ENCODE peak calls at places on chromosomes 5 and 9, in four cellular contexts. R, K, J and P are unnamed samples.

GRCh38 chr5:51495672-51496071 is 112.4 kb downstream of the ISL1 start:
- DNase-seq in R (no peak), K (no peak), J (peak), P (no peak)

GRCh38 chr5:558326-558725 is 34.1 kb upstream of the SLC9A3 start:
- DNase-seq in K (no peak), J (no peak), R (no peak), P (no peak)

GRCh38 chr5:83077662-83078261 is 415 bp downstream of the XRCC4 start:
- DNase-seq in R (no peak), J (peak), K (peak), P (no peak)

GRCh38 chr9:132791699-132792240 is 86.3 kb downstream of the AK8 start:
- DNase-seq in R (no peak), J (no peak), K (no peak), P (no peak)

GRCh38 chr9:126916909-126917308 is 2.3 kb downstream of the RALGPS1 start:
- DNase-seq in R (no peak), J (no peak), K (no peak), P (no peak)

GRCh38 chr9:135898634-135899407 is 8.5 kb downstream of the CAMSAP1 start:
- DNase-seq in K (no peak), R (no peak), J (peak), P (no peak)

GRCh38 chr5:179768326-179769085 is 25.3 kb upstream of the LTC4S start:
- DNase-seq in R (no peak), K (no peak), J (no peak), P (no peak)

GRCh38 chr5:53029608-53030007 is 40.5 kb downstream of the ITGA2 start:
- DNase-seq in R (no peak), J (no peak), K (no peak), P (no peak)

GRCh38 chr5:75028090-75028489 is 24.3 kb downstream of the GCNT4 start:
- DNase-seq in J (no peak), R (no peak), K (no peak), P (no peak)

GRCh38 chr5:111028865-111029264 is 42.6 kb upstream of the TSLP start:
- DNase-seq in R (no peak), J (no peak), K (no peak), P (no peak)

GRCh38 chr9:86613943-86614342 is 259.7 kb upstream of the TUT7 start:
- DNase-seq in R (no peak), K (no peak), J (no peak), P (no peak)

GRCh38 chr9:86614871-86615849 is 260.9 kb upstream of the TUT7 start:
- DNase-seq in K (peak), R (no peak), J (peak), P (no peak)
- TF ChIP-seq CTCF in K (peak), R (no peak), J (peak), P (peak)

GRCh38 chr5:15554542-15554941 is 54.6 kb downstream of the FBXL7 start:
- DNase-seq in R (no peak), J (no peak), K (no peak), P (no peak)
- TF ChIP-seq CTCF in R (no peak), J (no peak), K (no peak), P (no peak)

GRCh38 chr5:170896779-170897178 is 35.0 kb downstream of the RANBP17 start:
- DNase-seq in J (peak), R (no peak), K (peak), P (peak)
- TF ChIP-seq CTCF in J (peak), R (no peak), K (peak), P (peak)

DNA sequence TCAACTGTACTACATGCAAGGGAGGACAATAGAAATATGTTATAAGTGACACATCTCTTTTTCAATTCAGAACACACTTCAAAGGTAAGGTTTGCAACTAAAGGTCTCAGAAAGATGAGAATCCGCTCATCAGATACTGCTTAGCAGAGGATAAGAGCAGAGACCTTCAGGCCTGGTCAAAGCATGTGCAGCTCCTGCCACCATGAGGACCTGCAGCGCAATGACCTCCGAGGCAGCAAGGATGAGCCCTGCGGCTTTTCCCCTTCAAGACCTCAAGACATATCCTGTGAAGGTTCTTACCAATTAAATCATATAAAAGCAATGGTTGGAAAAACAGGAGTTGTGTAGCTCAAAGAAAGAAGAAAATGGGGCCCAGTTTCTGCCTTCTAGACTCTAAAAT is 135.8 kb downstream of the TRIM36 start:
- DNase-seq in J (no peak), R (no peak), K (no peak), P (peak)
- TF ChIP-seq CTCF in J (no peak), R (no peak), K (no peak), P (no peak)

GRCh38 chr9:124066783-124067563 is 55.4 kb downstream of the LHX2 start:
- DNase-seq in K (no peak), R (no peak), J (no peak), P (no peak)

GRCh38 chr9:124060844-124061605 is 49.5 kb downstream of the LHX2 start:
- DNase-seq in K (no peak), R (no peak), J (no peak), P (no peak)

DNA sequence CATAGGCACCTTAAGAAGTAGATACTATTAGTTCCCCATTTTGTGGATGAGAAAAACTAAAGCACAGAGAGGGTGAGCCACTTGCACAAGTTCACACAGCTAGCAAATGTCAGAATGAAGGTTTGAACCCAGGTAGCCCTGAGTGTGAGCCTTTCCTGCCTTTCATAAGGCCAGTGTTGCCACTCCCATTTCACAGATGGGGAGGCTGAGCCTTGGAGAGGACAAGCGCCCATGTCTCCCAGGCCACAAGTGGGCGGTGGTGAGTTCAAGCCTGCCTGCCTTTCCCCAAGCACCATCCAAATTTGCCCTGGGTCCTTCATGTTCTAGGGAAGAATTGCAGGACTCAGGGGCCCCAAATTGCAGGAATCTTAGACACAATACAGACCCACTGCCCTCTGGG is 50.6 kb downstream of the LHX2 start:
- DNase-seq in R (no peak), K (no peak), J (no peak), P (no peak)
- TF ChIP-seq CTCF in R (no peak), K (peak), J (peak), P (no peak)

GRCh38 chr5:101728933-101729332 is 567.2 kb downstream of the SLCO4C1 start:
- DNase-seq in R (no peak), K (no peak), J (no peak), P (no peak)
- TF ChIP-seq CTCF in R (no peak), K (no peak), J (no peak), P (no peak)

DNA sequence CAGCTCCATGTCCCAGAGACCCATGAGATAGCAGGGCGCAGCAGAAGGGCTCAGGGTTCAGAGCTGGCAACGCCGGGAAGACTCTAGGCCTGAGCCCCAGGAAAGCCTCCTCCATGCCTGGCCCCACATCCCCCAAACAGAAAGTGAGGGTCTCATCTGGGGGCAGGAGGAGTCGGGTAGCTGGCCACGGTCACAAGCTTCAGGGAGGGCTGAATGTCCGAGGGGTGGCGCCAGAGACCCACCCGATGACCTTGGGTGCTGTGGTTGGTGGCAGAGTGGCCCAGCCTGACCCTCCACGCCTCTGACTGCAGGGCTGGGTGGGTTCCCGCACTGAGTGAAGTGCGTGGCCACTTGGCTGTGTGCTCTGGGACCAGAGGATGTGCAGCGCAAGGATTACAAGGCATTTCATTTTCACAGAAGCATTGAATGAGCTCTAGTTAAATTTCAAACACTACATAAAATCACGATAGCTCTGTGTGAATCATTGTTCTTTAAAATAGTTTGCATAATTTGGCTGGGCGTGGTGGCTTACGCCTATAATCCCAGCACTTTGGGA is 3.0 kb downstream of the C8G start:
- DNase-seq in R (no peak), J (peak), K (no peak), P (peak)
- TF ChIP-seq CTCF in R (peak), J (peak), K (peak), P (peak)